ENCODE peak calls at places on chromosomes 6 and 20, in eight cellular contexts. O is thyroid gland, I is heart left ventricle, Q is stomach, H is right cardiac atrium, T is right lobe of liver, R is pancreas, N is iPS DF 6.9. C is an unnamed sample. For H3K4me1, the result is how much of the 10 kb centered on the place peaks cover.

GRCh38 chr20:8361008-8361652 is 229.1 kb downstream of the PLCB1 start:
- DNase-seq in Q (no peak), N (no peak), R (no peak), T (no peak), I (no peak), H (no peak), O (no peak), C (no peak)

GRCh38 chr6:42821846-42822245 is 40.0 kb downstream of the BICRAL start:
- DNase-seq in I (no peak), H (no peak), O (no peak), N (no peak), T (no peak), Q (no peak), R (no peak), C (no peak)

GRCh38 chr20:48447456-48447855 is 380.3 kb downstream of the PREX1 start:
- DNase-seq in O (no peak), T (no peak), Q (no peak), R (no peak), I (no peak), N (no peak), H (no peak), C (no peak)

GRCh38 chr6:130035211-130035610 is 16.8 kb downstream of the L3MBTL3 start:
- DNase-seq in O (no peak), R (no peak), N (no peak), I (no peak), Q (no peak), T (no peak), H (no peak), C (no peak)

GRCh38 chr20:36575066-36575743 is 1.8 kb downstream of the TGIF2 start:
- DNase-seq in N (no peak), Q (peak), T (peak), I (peak), H (peak), O (peak), R (peak), C (peak)

GRCh38 chr6:62613920-62614319 is 327.9 kb upstream of the KHDRBS2 start:
- DNase-seq in R (no peak), N (no peak), I (no peak), Q (no peak), T (no peak), O (no peak), H (no peak), C (no peak)

GRCh38 chr6:158707826-158708225 is 58.0 kb downstream of the SYTL3 start:
- DNase-seq in T (no peak), I (peak), Q (peak), N (no peak), O (peak), R (no peak), H (peak), C (no peak)

GRCh38 chr6:165487347-165487746 is 175.7 kb downstream of the PDE10A start:
- DNase-seq in R (no peak), O (no peak), H (no peak), T (no peak), Q (no peak), I (no peak), N (no peak), C (no peak)

GRCh38 chr6:21371676-21372161 is 221.8 kb upstream of the SOX4 start:
- DNase-seq in Q (no peak), R (no peak), O (no peak), T (no peak), I (peak), H (no peak), N (no peak), C (peak)

GRCh38 chr20:57782631-57783041 is 72.8 kb upstream of the PMEPA1 start:
- DNase-seq in T (no peak), O (no peak), I (no peak), Q (no peak), N (no peak), H (no peak), R (no peak), C (no peak)

GRCh38 chr20:2397595-2398145 is 17.0 kb downstream of the TGM6 start:
- DNase-seq in H (no peak), N (no peak), I (no peak), T (no peak), Q (no peak), R (no peak), O (no peak), C (no peak)

GRCh38 chr20:48314925-48315592 is 512.7 kb downstream of the PREX1 start:
- DNase-seq in N (no peak), Q (no peak), I (no peak), O (no peak), R (no peak), T (no peak), H (no peak), C (no peak)

GRCh38 chr6:43891072-43891870 is 121.3 kb downstream of the VEGFA start:
- DNase-seq in N (no peak), R (no peak), Q (no peak), I (no peak), O (no peak), T (no peak), H (no peak), C (no peak)

GRCh38 chr6:34070315-34071110 is 75.4 kb downstream of the GRM4 start:
- DNase-seq in O (no peak), Q (no peak), H (peak), I (no peak), T (no peak), N (no peak), R (no peak), C (no peak)

GRCh38 chr6:158752613-158753012 is 66.6 kb downstream of the EZR start:
- DNase-seq in Q (peak), H (peak), T (no peak), I (peak), O (no peak), R (peak), N (no peak), C (no peak)

GRCh38 chr20:37309941-37310590 is 20.6 kb downstream of the MANBAL start:
- DNase-seq in T (no peak), N (no peak), Q (peak), I (no peak), O (peak), H (peak), R (no peak), C (no peak)

GRCh38 chr6:37279366-37280134 is 21.6 kb upstream of the TMEM217 start:
- DNase-seq in T (peak), Q (no peak), N (no peak), H (no peak), I (peak), R (no peak), O (no peak), C (no peak)

GRCh38 chr6:149228276-149228962 is 89.1 kb upstream of the TAB2 start:
- DNase-seq in R (no peak), I (no peak), Q (no peak), O (no peak), H (no peak), T (no peak), N (no peak), C (no peak)

GRCh38 chr20:23565503-23566056 is 2.7 kb downstream of the CST9L start:
- DNase-seq in I (no peak), N (no peak), Q (no peak), H (no peak), T (no peak), R (no peak), O (no peak), C (no peak)

GRCh38 chr6:1591926-1592325 is 17.8 kb upstream of the FOXC1 start:
- DNase-seq in R (no peak), O (no peak), T (no peak), H (no peak), N (no peak), I (no peak), Q (no peak), C (no peak)

GRCh38 chr6:153503810-153504209 is 372.7 kb upstream of the RGS17 start:
- DNase-seq in N (peak), H (no peak), Q (no peak), T (no peak), O (no peak), R (no peak), I (no peak), C (no peak)

GRCh38 chr6:20001286-20001685 is 164.1 kb downstream of the ID4 start:
- DNase-seq in N (no peak), I (no peak), T (no peak), Q (no peak), H (no peak), O (no peak), R (no peak), C (no peak)

GRCh38 chr6:19999319-20000191 is 162.4 kb downstream of the ID4 start:
- DNase-seq in O (no peak), R (no peak), Q (no peak), H (no peak), N (no peak), I (no peak), T (no peak), C (no peak)

GRCh38 chr6:170026272-170027110 is 264.4 kb downstream of the DLL1 start:
- DNase-seq in T (peak), H (no peak), Q (peak), N (no peak), I (no peak), R (peak), O (peak), C (peak)

GRCh38 chr6:111759413-111759835 is 113.8 kb downstream of the FYN start:
- DNase-seq in T (no peak), Q (no peak), N (no peak), O (no peak), I (no peak), R (no peak), H (no peak), C (no peak)

GRCh38 chr6:75747985-75748742 is 875 bp upstream of the MYO6 start:
- DNase-seq in T (no peak), Q (no peak), I (no peak), N (no peak), O (no peak), H (no peak), R (no peak), C (no peak)

GRCh38 chr20:24696396-24696795 is 227.0 kb downstream of the SYNDIG1 start:
- DNase-seq in T (no peak), I (no peak), Q (peak), H (no peak), O (no peak), R (no peak), N (no peak), C (no peak)

GRCh38 chr6:53543341-53544010 is 1.4 kb downstream of the GCLC start:
- DNase-seq in H (no peak), R (no peak), O (no peak), I (no peak), Q (no peak), N (no peak), T (no peak), C (no peak)

GRCh38 chr6:146785001-146785585 is 186.3 kb downstream of the ADGB start:
- DNase-seq in I (no peak), R (no peak), N (peak), O (no peak), T (no peak), Q (no peak), H (no peak), C (no peak)

GRCh38 chr6:84728602-84729001 is 35.8 kb downstream of the TBX18 start:
- DNase-seq in R (no peak), T (no peak), H (no peak), I (no peak), O (no peak), Q (no peak), N (no peak), C (no peak)

GRCh38 chr6:68343901-68344300 is 291.2 kb upstream of the ADGRB3 start:
- DNase-seq in N (peak), R (peak), Q (no peak), H (no peak), T (no peak), O (no peak), I (no peak), C (no peak)

GRCh38 chr6:84074988-84075781 is 41.6 kb downstream of the MRAP2 start:
- DNase-seq in N (peak), Q (peak), O (no peak), H (no peak), T (no peak), I (no peak), R (no peak), C (no peak)

GRCh38 chr20:5806457-5807263 is 56.5 kb downstream of the SHLD1 start:
- DNase-seq in Q (no peak), I (peak), O (no peak), T (no peak), R (no peak), N (no peak), H (no peak), C (no peak)

GRCh38 chr6:157486632-157487031 is 105.6 kb downstream of the ZDHHC14 start:
- DNase-seq in I (no peak), T (no peak), R (no peak), O (no peak), Q (no peak), N (no peak), H (no peak), C (no peak)

DNA sequence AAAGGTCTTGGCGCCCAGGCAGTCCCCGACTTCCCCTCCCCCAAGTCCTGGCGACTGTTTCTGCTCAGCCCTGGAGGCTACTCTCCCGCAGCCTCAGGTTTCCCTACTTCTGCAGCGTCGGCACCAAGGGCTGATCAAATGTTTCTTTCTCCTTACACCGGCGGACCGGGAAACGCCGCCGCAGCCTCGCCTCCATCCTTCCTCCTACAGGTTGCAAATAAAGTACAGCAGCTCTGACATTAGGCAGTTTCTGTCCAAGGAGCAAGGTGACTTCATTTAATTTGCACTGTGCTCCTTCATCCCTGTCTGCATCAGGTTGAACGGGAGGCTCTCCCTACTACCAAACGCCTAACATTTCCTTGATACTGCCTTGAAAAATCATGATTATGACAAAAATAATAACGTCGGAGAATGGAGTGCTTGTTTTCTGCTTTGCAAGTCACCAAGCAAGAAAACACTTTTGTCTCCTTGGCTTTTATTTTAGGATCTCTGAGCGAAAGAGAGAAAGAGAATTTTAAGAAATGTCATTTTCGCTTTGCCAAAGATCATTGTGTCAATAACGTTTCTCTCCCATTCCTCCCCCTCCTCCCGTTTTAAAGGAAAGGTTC is 1.0 kb downstream of the CLIC5 start:
- DNase-seq in T (no peak), Q (no peak), O (peak), I (peak), H (peak), N (no peak), R (no peak), C (no peak)
- H3K27ac ChIP-seq in T (no peak), Q (peak), O (peak), I (peak), H (peak), N (no peak), R (no peak), C (peak)

DNA sequence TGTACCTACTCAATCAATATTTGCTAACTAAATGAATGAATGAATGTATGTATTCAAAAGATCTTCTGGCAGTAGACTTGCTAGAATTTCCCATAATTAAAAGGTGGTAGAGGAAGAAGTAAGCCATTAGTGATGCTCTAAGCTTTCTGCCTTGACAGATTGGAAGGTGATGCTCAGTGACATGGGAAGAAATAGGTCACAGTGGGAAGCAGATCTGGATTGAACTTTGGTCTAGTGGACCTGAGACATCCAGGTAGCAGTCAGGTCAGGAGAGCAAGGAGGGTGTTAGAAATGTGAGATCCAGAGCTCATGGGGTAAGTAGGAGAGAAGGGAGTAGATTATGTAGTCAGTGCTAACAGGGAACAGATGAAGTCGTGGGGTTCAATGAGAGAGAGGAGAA is 106.4 kb downstream of the SNX5 start:
- DNase-seq in O (no peak), N (no peak), Q (no peak), T (no peak), I (no peak), R (no peak), H (no peak), C (no peak)
- H3K4me1 ChIP-seq in O (under half), N (under half), Q (under half), T (under half), I (under half), R (under half), H (under half), C (under half)

GRCh38 chr20:50285376-50286173 is 94.9 kb downstream of the CEBPB start:
- DNase-seq in H (peak), R (no peak), T (peak), I (peak), Q (no peak), O (peak), N (no peak), C (no peak)
- H3K27ac ChIP-seq in H (peak), R (no peak), T (peak), I (peak), Q (peak), O (peak), N (no peak), C (peak)

GRCh38 chr20:31663524-31663837 is 25.8 kb downstream of the COX4I2 start:
- DNase-seq in N (no peak), O (peak), I (no peak), H (no peak), R (no peak), Q (no peak), T (no peak), C (no peak)
- H3K4me1 ChIP-seq in N (under half), O (under half), I (half or more), H (under half), R (under half), Q (half or more), T (under half), C (under half)